ENCODE peak calls at places on chromosome 10, in five cellular contexts. A is stomach, T is spleen, V is HCT116, O is transverse colon. I is an unnamed sample.
A peak's percentile ranks its signal among the peaks of the same experiment; 100 is the strongest.

GRCh38 chr10:44947356-44948152 is 12.0 kb upstream of the RASSF4 start:
- DNase-seq in A (no peak), T (peak; percentile 58), V (no peak), O (no peak), I (no peak)

GRCh38 chr10:120480848-120481247 is 23.8 kb downstream of the PLPP4 start:
- DNase-seq in A (no peak), T (no peak), V (no peak), O (no peak), I (no peak)

GRCh38 chr10:93386496-93387369 is 95.4 kb downstream of the MYOF start:
- DNase-seq in A (no peak), T (no peak), V (no peak), O (no peak), I (no peak)

GRCh38 chr10:95403690-95404459 is 113.1 kb upstream of the PDLIM1 start:
- DNase-seq in A (no peak), T (no peak), V (no peak), O (no peak), I (no peak)

GRCh38 chr10:3761916-3762708 is 22.9 kb downstream of the KLF6 start:
- DNase-seq in A (no peak), T (no peak), V (peak; percentile 57), O (no peak), I (no peak)

GRCh38 chr10:102113956-102114857 is 6.0 kb downstream of the LDB1 start:
- DNase-seq in A (peak; percentile 33), T (peak; percentile 87), V (no peak), O (peak; percentile 29), I (no peak)

GRCh38 chr10:44803820-44804219 is 107.3 kb upstream of the TMEM72 start:
- DNase-seq in A (no peak), T (no peak), V (no peak), O (no peak), I (no peak)

GRCh38 chr10:71303569-71303907 is 15.5 kb upstream of the SLC29A3 start:
- DNase-seq in A (no peak), T (no peak), V (no peak), O (no peak), I (no peak)

GRCh38 chr10:2990764-2991163 is 76.6 kb upstream of the PFKP start:
- DNase-seq in A (no peak), T (no peak), V (no peak), O (no peak), I (no peak)

GRCh38 chr10:88657901-88658300 is 6.3 kb upstream of the LIPF start:
- DNase-seq in A (no peak), T (no peak), V (no peak), O (no peak), I (no peak)

GRCh38 chr10:96512997-96513685 is 585 bp downstream of the TLL2 start:
- DNase-seq in A (no peak), T (no peak), V (no peak), O (no peak), I (no peak)

GRCh38 chr10:33315891-33316290 is 18.6 kb downstream of the NRP1 start:
- DNase-seq in A (no peak), T (no peak), V (no peak), O (no peak), I (no peak)

GRCh38 chr10:92873029-92873428 is 24.7 kb downstream of the EXOC6 start:
- DNase-seq in A (no peak), T (no peak), V (no peak), O (no peak), I (no peak)

GRCh38 chr10:17229717-17229966 is 1.6 kb downstream of the VIM start:
- DNase-seq in A (no peak), T (no peak), V (no peak), O (no peak), I (no peak)

GRCh38 chr10:118045842-118046490 is 775 bp downstream of the RAB11FIP2 start:
- DNase-seq in A (peak; percentile 33), T (no peak), V (peak; percentile 12), O (peak; percentile 33), I (peak; percentile 7)

GRCh38 chr10:122225324-122225723 is 45.8 kb upstream of the BTBD16 start:
- DNase-seq in A (no peak), T (no peak), V (no peak), O (no peak), I (no peak)

GRCh38 chr10:17430647-17431355 is 23.6 kb downstream of the ST8SIA6 start:
- DNase-seq in A (peak; percentile 67), T (no peak), V (peak; percentile 54), O (peak; percentile 72), I (peak; percentile 83)

GRCh38 chr10:124522903-124523260 is 61.3 kb downstream of the LHPP start:
- DNase-seq in A (peak; percentile 36), T (peak; percentile 68), V (no peak), O (peak; percentile 51), I (no peak)

GRCh38 chr10:125709553-125710266 is 9.8 kb upstream of the EDRF1 start:
- DNase-seq in A (no peak), T (no peak), V (no peak), O (no peak), I (no peak)

GRCh38 chr10:11522821-11523245 is 88.6 kb downstream of the USP6NL start:
- DNase-seq in A (no peak), T (no peak), V (no peak), O (peak; percentile 53), I (no peak)

DNA sequence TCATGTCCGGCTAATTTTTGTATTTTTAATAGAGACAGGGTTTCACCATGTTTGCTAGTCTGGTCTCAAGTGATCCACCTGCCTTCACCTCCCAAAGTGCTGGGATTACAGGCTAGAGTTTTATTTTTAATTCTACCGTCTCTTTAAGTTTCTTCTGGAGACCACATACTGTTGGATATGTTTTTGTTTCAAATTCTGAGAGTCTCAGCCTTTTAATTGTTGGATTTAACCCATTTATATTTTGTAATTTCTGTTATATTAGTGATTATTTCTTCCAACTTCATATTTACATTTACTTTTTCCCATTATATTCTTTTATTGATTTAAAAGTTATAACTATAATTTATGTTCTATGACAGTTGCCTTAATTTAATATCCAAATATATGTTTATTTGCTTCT is 139.4 kb downstream of the BMS1 start:
- DNase-seq in A (no peak), T (no peak), V (no peak), O (no peak), I (no peak)
- TF ChIP-seq POLR2A in A (no peak), T (no peak), V (no peak), O (no peak), I (no peak)

GRCh38 chr10:103168436-103168835 is 24.6 kb downstream of the NT5C2 start:
- DNase-seq in A (no peak), T (no peak), V (no peak), O (no peak), I (no peak)
- H3K27ac ChIP-seq in A (no peak overlapping the region), T (no peak overlapping the region), V (no peak overlapping the region), O (no peak overlapping the region), I (no peak overlapping the region)

GRCh38 chr10:107771066-107771465 is 606.6 kb upstream of the SORCS1 start:
- DNase-seq in A (no peak), T (no peak), V (no peak), O (no peak), I (no peak)
- H3K9me3 ChIP-seq in A (peaks cover 10% of the 10 kb centered on the region), T (peaks cover 39% of the 10 kb centered on the region), V (peaks cover 59% of the 10 kb centered on the region), O (peaks cover 6% of the 10 kb centered on the region), I (no peaks in the 10 kb centered on the region)

GRCh38 chr10:114822771-114823463 is 1.3 kb downstream of the FHIP2A start:
- DNase-seq in A (no peak), T (no peak), V (no peak), O (no peak), I (no peak)
- TF ChIP-seq POLR2A in A (no peak), T (no peak), V (no peak), O (no peak), I (no peak)

GRCh38 chr10:47311900-47312662 is 10.2 kb upstream of the GDF2 start:
- DNase-seq in A (peak; percentile 87), T (peak; percentile 94), V (peak; percentile 31), O (peak; percentile 85), I (peak; percentile 76)

GRCh38 chr10:47310090-47310505 is 10.1 kb downstream of the GDF10 start:
- DNase-seq in A (no peak), T (peak; percentile 73), V (no peak), O (no peak), I (no peak)

GRCh38 chr10:47314416-47314970 is 7.8 kb upstream of the GDF2 start:
- DNase-seq in A (no peak), T (no peak), V (no peak), O (no peak), I (no peak)

GRCh38 chr10:47311193-47311899 is 10.9 kb upstream of the GDF2 start:
- DNase-seq in A (peak; percentile 84), T (peak; percentile 83), V (no peak), O (peak; percentile 77), I (no peak)

GRCh38 chr10:47312663-47312995 is 9.6 kb upstream of the GDF2 start:
- DNase-seq in A (no peak), T (no peak), V (no peak), O (no peak), I (no peak)
- H3K27ac ChIP-seq in A (no peak overlapping the region), T (no peak overlapping the region), V (no peak overlapping the region), O (no peak overlapping the region), I (no peak overlapping the region)

DNA sequence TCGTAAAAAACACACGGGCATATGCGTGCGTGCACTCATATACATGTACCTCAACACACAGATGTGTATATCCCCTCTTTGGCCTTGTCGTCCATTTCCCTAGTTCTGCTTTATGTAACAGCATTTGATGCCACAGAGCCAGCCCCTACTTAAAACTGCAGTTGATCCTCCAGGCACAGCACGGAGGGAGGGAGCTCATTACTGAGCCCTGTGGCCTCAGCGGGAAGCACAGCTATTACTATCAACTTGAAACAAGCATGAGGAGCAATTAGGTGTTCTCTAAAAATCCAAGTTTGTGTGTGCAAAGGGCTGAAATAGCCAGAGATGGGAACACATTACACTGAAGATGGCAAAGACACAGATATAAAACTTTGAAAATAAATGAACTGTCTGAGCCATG is 580.9 kb downstream of the GLRX3 start:
- DNase-seq in A (no peak), T (no peak), V (no peak), O (no peak), I (no peak)
- H3K9me3 ChIP-seq in A (no peaks in the 10 kb centered on the region), T (no peaks in the 10 kb centered on the region), V (no peaks in the 10 kb centered on the region), O (no peaks in the 10 kb centered on the region), I (no peaks in the 10 kb centered on the region)

GRCh38 chr10:79070611-79071534 is 2.1 kb downstream of the ZMIZ1 start:
- DNase-seq in A (peak; percentile 95), T (peak; percentile 90), V (no peak), O (peak; percentile 94), I (peak; percentile 94)
- TF ChIP-seq POLR2A in A (peak; percentile 50), T (no peak), V (no peak), O (peak; percentile 87), I (peak; percentile 59)

GRCh38 chr10:31745612-31746376 is 182.8 kb downstream of the ARHGAP12 start:
- DNase-seq in A (no peak), T (no peak), V (peak; percentile 48), O (no peak), I (no peak)
- H3K27ac ChIP-seq in A (no peak overlapping the region), T (no peak overlapping the region), V (no peak overlapping the region), O (no peak overlapping the region), I (no peak overlapping the region)

DNA sequence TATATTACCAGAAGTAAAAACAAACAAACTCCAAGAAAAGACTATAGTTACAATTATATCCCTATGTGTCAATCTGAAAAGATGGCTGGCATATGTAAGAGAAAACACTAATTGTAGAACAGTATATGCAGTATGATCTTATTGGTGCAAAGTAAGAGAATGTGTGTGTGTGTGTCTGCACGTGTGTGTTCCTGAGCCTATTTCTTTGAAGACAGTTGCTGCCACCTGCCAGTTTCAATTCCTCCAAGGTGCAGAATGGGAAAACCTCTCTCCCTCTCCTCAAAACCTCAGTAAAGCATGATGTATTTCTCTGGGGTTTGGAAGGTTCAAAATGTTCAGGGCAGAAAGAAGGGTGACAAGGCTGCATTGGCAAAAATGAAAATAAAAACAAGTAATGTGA is 8.8 kb upstream of the SFTPA1 start:
- DNase-seq in A (no peak), T (no peak), V (no peak), O (no peak), I (no peak)
- H3K9me3 ChIP-seq in A (peaks cover 25% of the 10 kb centered on the region), T (peaks cover 24% of the 10 kb centered on the region), V (peaks cover 7% of the 10 kb centered on the region), O (no peaks in the 10 kb centered on the region), I (no peaks in the 10 kb centered on the region)

GRCh38 chr10:100373298-100374136 is 26.5 kb downstream of the SCD start:
- DNase-seq in A (peak; percentile 96), T (peak; percentile 98), V (peak; percentile 100), O (peak; percentile 98), I (peak; percentile 99)
- TF ChIP-seq POLR2A in A (no peak), T (no peak), V (peak; percentile 87), O (peak; percentile 76), I (peak; percentile 64)

I was measured in prostate gland.